ENCODE peak calls at places on chromosomes 3 and 15, in five cellular contexts. T is amygdala; U is NCI-H2081; M is activated CD4-positive, alpha-beta T cell treated with anti-CD3 and anti-CD28 coated beads for 1 hour; P is stimulated activated CD8-positive, alpha-beta memory T cell treated with anti-CD3 and anti-CD28 coated beads, Interleukin-4, amount 100 ng/mL, for 48 hours. Y is an unnamed sample.

GRCh38 chr15:59371458-59372351 is 966 bp downstream of the MYO1E start:
- DNase-seq in T (peak), U (peak), M (no peak), P (no peak), Y (no peak)

GRCh38 chr15:88989578-88989977 is 76.4 kb upstream of the MFGE8 start:
- DNase-seq in T (no peak), U (no peak), M (no peak), P (no peak), Y (no peak)

GRCh38 chr15:97627634-97628033 is 332.9 kb upstream of the ARRDC4 start:
- DNase-seq in T (no peak), U (no peak), M (no peak), P (no peak), Y (no peak)

GRCh38 chr15:75230524-75231371 is 27.4 kb upstream of the GOLGA6C start:
- DNase-seq in T (no peak), U (no peak), M (no peak), P (no peak), Y (no peak)

GRCh38 chr3:7651213-7651612 is 790.3 kb downstream of the GRM7 start:
- DNase-seq in T (no peak), U (no peak), M (no peak), P (no peak), Y (no peak)

GRCh38 chr15:97446138-97446537 is 514.4 kb upstream of the ARRDC4 start:
- DNase-seq in T (no peak), U (no peak), M (no peak), P (no peak), Y (no peak)

GRCh38 chr3:175295248-175296000 is 436.3 kb downstream of the NAALADL2 start:
- DNase-seq in T (no peak), U (no peak), M (no peak), P (no peak), Y (peak)

GRCh38 chr3:50167782-50168317 is 12.7 kb downstream of the SEMA3F start:
- DNase-seq in T (no peak), U (no peak), M (no peak), P (no peak), Y (no peak)

GRCh38 chr3:168165390-168166269 is 69.9 kb upstream of the GOLIM4 start:
- DNase-seq in T (peak), U (peak), M (no peak), P (peak), Y (peak)

GRCh38 chr3:113839551-113839950 is 963 bp downstream of the GRAMD1C start:
- DNase-seq in T (no peak), U (no peak), M (no peak), P (no peak), Y (no peak)

GRCh38 chr15:96029172-96029571 is 301.3 kb upstream of the NR2F2 start:
- DNase-seq in T (no peak), U (no peak), M (no peak), P (no peak), Y (peak)

GRCh38 chr15:22955544-22956085 is 24.6 kb downstream of the CYFIP1 start:
- DNase-seq in T (no peak), U (no peak), M (no peak), P (no peak), Y (no peak)

GRCh38 chr15:76177491-76178040 is 117.8 kb downstream of the TMEM266 start:
- DNase-seq in T (no peak), U (no peak), M (no peak), P (no peak), Y (no peak)

GRCh38 chr3:50600841-50601591 is 10.6 kb downstream of the CISH start:
- DNase-seq in T (peak), U (peak), M (no peak), P (peak), Y (peak)

GRCh38 chr3:64120876-64121275 is 97.6 kb upstream of the PSMD6 start:
- DNase-seq in T (no peak), U (no peak), M (no peak), P (no peak), Y (no peak)

GRCh38 chr3:34256021-34256420 is 457.6 kb downstream of the PDCD6IP start:
- DNase-seq in T (no peak), U (peak), M (no peak), P (no peak), Y (peak)

GRCh38 chr3:186841637-186842036 is 873 bp upstream of the ADIPOQ start:
- DNase-seq in T (no peak), U (no peak), M (no peak), P (no peak), Y (peak)

GRCh38 chr15:40342421-40343313 is 1.9 kb upstream of the CCDC9B start:
- DNase-seq in T (no peak), U (no peak), M (no peak), P (no peak), Y (no peak)

GRCh38 chr15:89116404-89116803 is 28.1 kb downstream of the ABHD2 start:
- DNase-seq in T (no peak), U (peak), M (no peak), P (no peak), Y (no peak)

GRCh38 chr15:41438206-41438605 is 21.3 kb downstream of the RTF1 start:
- DNase-seq in T (no peak), U (no peak), M (no peak), P (no peak), Y (no peak)

GRCh38 chr3:72272356-72272755 is 487.4 kb upstream of the PROK2 start:
- DNase-seq in T (peak), U (no peak), M (no peak), P (no peak), Y (no peak)

GRCh38 chr15:74525946-74526345 is 15.1 kb upstream of the ARID3B start:
- DNase-seq in T (no peak), U (no peak), M (no peak), P (no peak), Y (no peak)

Y was measured in LNCaP clone FGC.